ENCODE peak calls at places on chromosomes 16 and 17, in six cellular contexts. H is K562, L is endothelial cell of umbilical vein, V is GM12878, P is HepG2, W is A549. R is an unnamed sample.

GRCh38 chr16:50476486-50477260 is 71.5 kb upstream of the NKD1 start:
- DNase-seq in H (no peak), L (no peak), V (no peak), P (no peak), W (no peak), R (no peak)

GRCh38 chr16:84689126-84689525 is 10.7 kb upstream of the USP10 start:
- DNase-seq in H (no peak), L (peak), V (no peak), P (no peak), W (no peak), R (no peak)

GRCh38 chr16:88634141-88634993 is 4.0 kb upstream of the IL17C start:
- DNase-seq in H (peak), L (peak), V (peak), P (no peak), W (no peak), R (peak)

GRCh38 chr16:85433477-85433876 is 179.6 kb upstream of the GSE1 start:
- DNase-seq in H (no peak), L (no peak), V (no peak), P (no peak), W (no peak), R (no peak)

GRCh38 chr17:81429813-81430510 is 34.7 kb downstream of the BAHCC1 start:
- DNase-seq in H (no peak), L (no peak), V (no peak), P (no peak), W (no peak), R (peak)

GRCh38 chr17:79840204-79840988 is 1.2 kb upstream of the CBX4 start:
- DNase-seq in H (no peak), L (peak), V (no peak), P (no peak), W (no peak), R (peak)

GRCh38 chr16:23824909-23825308 is 10.9 kb upstream of the PRKCB start:
- DNase-seq in H (no peak), L (no peak), V (no peak), P (no peak), W (no peak), R (no peak)

GRCh38 chr17:37553357-37553966 is 55.8 kb downstream of the SYNRG start:
- DNase-seq in H (no peak), L (no peak), V (no peak), P (no peak), W (no peak), R (no peak)

GRCh38 chr16:74107795-74108610 is 188.6 kb upstream of the PSMD7 start:
- DNase-seq in H (peak), L (peak), V (peak), P (peak), W (peak), R (peak)

GRCh38 chr16:29154676-29155121 is 169.8 kb downstream of the LAT start:
- DNase-seq in H (no peak), L (no peak), V (no peak), P (no peak), W (no peak), R (no peak)

GRCh38 chr17:81221842-81222619 is 734 bp downstream of the CEP131 start:
- DNase-seq in H (no peak), L (no peak), V (no peak), P (no peak), W (no peak), R (no peak)

DNA sequence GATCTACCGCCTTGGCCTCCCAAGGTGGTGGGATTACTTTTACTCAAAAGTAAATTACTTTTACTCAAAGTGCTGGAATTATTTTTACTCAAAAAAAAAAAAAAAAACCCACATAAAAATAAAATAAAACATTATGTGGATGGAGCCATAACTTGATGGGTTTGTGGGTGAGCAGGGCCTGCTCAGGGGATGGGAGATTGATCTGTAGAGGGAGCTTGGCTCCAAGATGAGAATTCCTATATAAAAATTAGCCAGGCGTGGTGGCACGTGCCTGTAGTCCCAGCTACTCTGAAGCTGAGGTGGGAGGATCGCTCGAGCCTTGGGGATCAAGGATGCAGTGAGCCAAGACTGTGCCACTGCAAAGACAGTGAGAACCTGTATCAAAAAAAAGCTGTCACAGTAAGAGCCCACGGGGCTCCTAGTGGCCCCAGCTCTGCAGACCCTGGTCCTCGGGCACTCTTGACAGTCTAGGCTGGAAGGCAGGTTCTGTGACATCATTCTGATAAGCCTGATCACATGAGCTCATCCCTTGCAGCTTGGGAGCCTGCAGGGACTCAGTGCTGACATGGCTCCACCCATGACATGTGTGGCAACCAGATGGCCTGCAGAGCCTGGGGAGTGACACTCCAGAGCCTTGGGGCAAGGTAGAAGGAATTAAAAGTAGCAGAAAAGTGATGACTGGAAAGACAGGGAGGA is 42.5 kb downstream of the ST3GAL2 start:
- DNase-seq in H (peak), L (no peak), V (no peak), P (no peak), W (no peak), R (peak)
- TF ChIP-seq MYC in H (no peak), L (no peak), V (no peak), P (no peak), W (no peak), R (no peak)

DNA sequence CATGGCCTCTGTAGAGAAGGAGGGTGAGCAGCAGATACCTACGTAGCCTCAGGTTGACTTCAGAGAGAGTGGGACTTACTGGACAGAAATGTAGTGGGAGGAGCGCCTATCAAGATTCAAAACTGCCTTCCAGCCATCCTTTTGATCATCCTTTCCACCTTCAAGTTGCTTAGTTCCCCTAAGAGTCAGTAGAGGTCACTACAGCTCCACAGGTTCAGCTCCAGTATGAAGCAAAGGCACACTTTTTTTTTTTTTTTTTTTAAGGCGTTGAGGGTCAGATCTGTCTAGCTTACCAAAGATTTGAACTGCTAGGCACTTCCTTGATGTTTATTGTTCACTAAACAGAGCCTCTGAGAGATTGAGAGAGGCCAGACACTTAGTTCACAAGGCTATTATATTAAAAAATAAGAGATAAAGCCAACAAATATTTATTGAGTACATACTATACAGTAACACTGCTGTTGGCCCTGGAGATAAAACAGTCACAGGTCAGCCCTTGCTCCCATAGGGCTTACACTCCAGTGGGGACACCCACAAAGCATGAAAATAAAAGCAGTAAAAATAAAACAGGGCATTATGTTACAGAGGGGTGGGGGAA is 3.1 kb downstream of the RNF227 start:
- DNase-seq in H (peak), L (peak), V (peak), P (peak), W (peak), R (peak)
- TF ChIP-seq MAX in H (no peak), L (no peak), V (no peak), P (no peak), W (no peak), R (no peak)

GRCh38 chr16:80991792-80992430 is 14.8 kb downstream of the CMC2 start:
- DNase-seq in H (no peak), L (no peak), V (no peak), P (peak), W (no peak), R (no peak)
- TF ChIP-seq MYC in H (no peak), L (no peak), V (no peak), P (no peak), W (no peak), R (no peak)

DNA sequence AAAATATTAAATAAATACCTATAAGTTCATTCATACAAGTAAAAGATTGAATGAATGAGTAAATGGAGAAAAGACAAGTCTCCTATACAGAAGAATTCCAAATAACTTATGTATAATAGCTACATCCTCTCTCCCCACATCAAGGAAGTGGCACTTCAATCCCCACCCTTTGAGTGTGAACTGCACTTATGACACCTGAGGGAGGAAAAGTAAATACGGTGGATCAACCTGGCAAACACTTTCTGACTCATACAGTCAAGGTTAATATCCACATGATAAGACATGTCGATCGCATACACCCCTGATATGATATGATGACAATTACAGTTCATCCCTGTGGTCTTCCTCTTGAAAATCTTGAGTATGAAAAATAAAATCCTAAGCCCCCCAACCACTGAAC is 18.0 kb downstream of the SLFN12L start:
- DNase-seq in H (no peak), L (no peak), V (no peak), P (no peak), W (no peak), R (no peak)
- TF ChIP-seq MAX in H (no peak), L (no peak), V (no peak), P (no peak), W (no peak), R (no peak)

GRCh38 chr17:66830451-66830850 is 4.5 kb upstream of the CACNG5 start:
- DNase-seq in H (no peak), L (no peak), V (no peak), P (no peak), W (no peak), R (no peak)
- TF ChIP-seq MYC in H (no peak), L (no peak), V (no peak), P (no peak), W (no peak), R (no peak)

GRCh38 chr17:59763861-59764260 is 56.4 kb downstream of the VMP1 start:
- DNase-seq in H (no peak), L (peak), V (no peak), P (peak), W (no peak), R (no peak)
- TF ChIP-seq MAX in H (no peak), L (no peak), V (no peak), P (no peak), W (no peak), R (no peak)

DNA sequence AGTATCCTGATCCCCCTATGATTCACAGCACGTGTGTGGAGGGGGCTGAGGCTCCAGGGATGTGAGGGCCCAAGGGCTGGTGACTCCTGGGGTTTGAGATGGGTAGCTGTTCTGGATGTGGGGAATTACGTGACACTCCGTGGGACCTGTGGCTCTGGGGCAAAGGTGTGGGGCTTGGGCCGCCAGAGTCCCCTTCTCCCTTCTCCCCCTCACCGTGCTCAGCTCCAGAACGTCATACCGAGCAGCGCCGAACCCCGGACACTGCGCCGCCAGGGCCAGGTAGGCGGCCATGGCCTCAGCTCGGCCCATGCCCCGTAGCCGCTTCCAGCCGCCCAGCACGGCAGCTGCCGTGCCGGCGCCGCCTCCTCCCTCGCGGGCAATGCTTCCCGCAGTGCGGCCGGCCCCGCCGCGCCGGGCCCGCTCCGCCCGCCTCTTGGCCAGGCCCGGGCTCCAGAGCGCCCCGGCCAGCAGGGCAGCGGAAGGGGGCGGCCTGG is 7.0 kb downstream of the PLEKHH3 start:
- DNase-seq in H (no peak), L (no peak), V (no peak), P (no peak), W (no peak), R (no peak)
- TF ChIP-seq MYC in H (no peak), L (no peak), V (no peak), P (no peak), W (no peak), R (no peak)

GRCh38 chr16:66521951-66522771 is 27.8 kb downstream of the TK2 start:
- DNase-seq in H (peak), L (peak), V (peak), P (no peak), W (no peak), R (peak)
- TF ChIP-seq MAX in H (peak), L (no peak), V (no peak), P (no peak), W (no peak), R (peak)

R was measured in NB4.